ENCODE peak calls at places on chromosomes 7 and 10, in seven cellular contexts. S, R, L, Q, U, X and V are unnamed samples.

GRCh38 chr10:75243426-75243825 is 7.7 kb upstream of the COMTD1 start:
- DNase-seq in S (no peak), R (no peak), L (no peak), Q (no peak), U (no peak), X (no peak), V (no peak)

GRCh38 chr7:81684513-81685262 is 85.2 kb downstream of the HGF start:
- DNase-seq in S (no peak), R (no peak), L (peak; percentile 2), Q (no peak), U (peak; percentile 100), X (peak; percentile 100), V (peak; percentile 100)

GRCh38 chr10:75015440-75015839 is 96.0 kb upstream of the SAMD8 start:
- DNase-seq in S (no peak), R (no peak), L (no peak), Q (no peak), U (no peak), X (no peak), V (no peak)

GRCh38 chr7:31100870-31101269 is 48.8 kb downstream of the ADCYAP1R1 start:
- DNase-seq in S (peak; percentile 16), R (no peak), L (no peak), Q (no peak), U (no peak), X (no peak), V (no peak)

GRCh38 chr10:87675396-87676376 is 16.0 kb downstream of the PAPSS2 start:
- DNase-seq in S (no peak), R (no peak), L (no peak), Q (no peak), U (peak; percentile 59), X (peak; percentile 79), V (peak; percentile 85)

GRCh38 chr10:96536129-96536528 is 22.4 kb upstream of the TLL2 start:
- DNase-seq in S (no peak), R (no peak), L (no peak), Q (no peak), U (no peak), X (no peak), V (no peak)

GRCh38 chr7:159012353-159013069 is 132.2 kb downstream of the VIPR2 start:
- DNase-seq in S (no peak), R (no peak), L (no peak), Q (no peak), U (no peak), X (no peak), V (peak; percentile 27)

GRCh38 chr7:94288091-94288490 is 106.6 kb upstream of the COL1A2 start:
- DNase-seq in S (no peak), R (no peak), L (no peak), Q (no peak), U (no peak), X (no peak), V (peak; percentile 64)

GRCh38 chr7:143456992-143457793 is 13.9 kb downstream of the TAS2R60 start:
- DNase-seq in S (no peak), R (no peak), L (no peak), Q (no peak), U (no peak), X (peak; percentile 35), V (no peak)

GRCh38 chr10:93071674-93072224 is 1.9 kb upstream of the CYP26A1 start:
- DNase-seq in S (peak; percentile 83), R (peak; percentile 69), L (no peak), Q (peak; percentile 81), U (no peak), X (no peak), V (no peak)

GRCh38 chr7:128738570-128739047 is 550 bp upstream of the CALU start:
- DNase-seq in S (no peak), R (no peak), L (peak; percentile 26), Q (no peak), U (no peak), X (no peak), V (no peak)

GRCh38 chr10:60390224-60390626 is 550 bp upstream of the ANK3 start:
- DNase-seq in S (no peak), R (no peak), L (no peak), Q (no peak), U (peak; percentile 16), X (no peak), V (peak; percentile 66)

GRCh38 chr7:76069238-76069638 is 21.3 kb downstream of the MDH2 start:
- DNase-seq in S (peak; percentile 79), R (no peak), L (peak; percentile 21), Q (peak; percentile 43), U (peak; percentile 88), X (peak; percentile 91), V (peak; percentile 93)

GRCh38 chr10:3136763-3137611 is 35.6 kb downstream of the PITRM1 start:
- DNase-seq in S (no peak), R (no peak), L (no peak), Q (no peak), U (peak; percentile 26), X (peak; percentile 16), V (no peak)

GRCh38 chr10:111650088-111650487 is 533.5 kb downstream of the GPAM start:
- DNase-seq in S (peak; percentile 46), R (no peak), L (no peak), Q (peak; percentile 44), U (no peak), X (no peak), V (no peak)

GRCh38 chr7:47536705-47537611 is 45.0 kb downstream of the TNS3 start:
- DNase-seq in S (peak; percentile 50), R (peak; percentile 26), L (no peak), Q (peak; percentile 63), U (peak; percentile 37), X (peak; percentile 71), V (peak; percentile 57)

GRCh38 chr10:21526952-21527633 is 1.6 kb upstream of the SKIDA1 start:
- DNase-seq in S (peak; percentile 75), R (peak; percentile 54), L (peak; percentile 55), Q (peak; percentile 78), U (no peak), X (peak; percentile 76), V (peak; percentile 67)

DNA sequence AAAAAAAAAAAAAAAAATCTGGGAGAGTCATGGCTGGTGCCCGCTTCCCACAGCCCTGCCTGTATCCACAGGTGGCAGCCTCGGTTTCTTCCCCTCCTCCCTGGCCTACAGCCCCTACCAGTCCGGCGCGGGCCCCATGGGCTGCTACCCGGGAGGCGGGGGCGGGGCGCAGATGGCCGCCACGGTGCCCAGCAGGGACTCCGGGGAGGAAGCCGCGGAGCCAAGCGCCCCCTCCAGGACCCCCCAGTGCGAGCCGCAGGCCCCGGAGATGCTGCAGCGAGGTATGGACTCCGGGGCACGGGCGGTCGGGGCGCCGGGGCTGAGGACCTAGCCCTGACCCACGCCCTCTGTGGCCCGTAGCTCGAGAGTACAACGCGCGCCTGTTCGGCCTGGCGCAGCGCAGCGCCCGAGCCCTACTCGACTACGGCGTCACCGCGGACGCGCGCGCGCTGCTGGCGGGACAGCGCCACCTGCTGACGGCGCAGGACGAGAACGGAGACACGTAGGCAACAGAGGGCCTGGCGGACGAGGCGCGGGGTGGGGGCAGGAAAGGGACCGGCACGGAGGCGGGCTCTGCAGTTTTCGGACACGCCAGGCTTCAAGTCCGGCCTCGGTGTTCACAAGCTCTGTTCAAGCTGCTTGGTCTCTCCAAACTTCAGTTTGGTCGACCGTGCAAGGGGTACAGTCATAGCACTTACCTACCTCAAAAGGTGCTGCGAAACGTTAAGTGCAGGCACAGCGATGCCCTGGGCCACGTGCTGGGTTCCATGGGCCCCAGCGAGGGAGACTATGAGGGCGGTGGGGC is 3.9 kb downstream of the NFKB2 start:
- DNase-seq in S (peak; percentile 91), R (peak; percentile 86), L (peak; percentile 89), Q (peak; percentile 91), U (peak; percentile 59), X (peak; percentile 85), V (peak; percentile 89)
- TF ChIP-seq CTCF in S (peak; percentile 98), R (peak; percentile 99), L (peak; percentile 99), Q (peak; percentile 92), U (peak; percentile 78), X (peak; percentile 81), V (peak; percentile 71)

DNA sequence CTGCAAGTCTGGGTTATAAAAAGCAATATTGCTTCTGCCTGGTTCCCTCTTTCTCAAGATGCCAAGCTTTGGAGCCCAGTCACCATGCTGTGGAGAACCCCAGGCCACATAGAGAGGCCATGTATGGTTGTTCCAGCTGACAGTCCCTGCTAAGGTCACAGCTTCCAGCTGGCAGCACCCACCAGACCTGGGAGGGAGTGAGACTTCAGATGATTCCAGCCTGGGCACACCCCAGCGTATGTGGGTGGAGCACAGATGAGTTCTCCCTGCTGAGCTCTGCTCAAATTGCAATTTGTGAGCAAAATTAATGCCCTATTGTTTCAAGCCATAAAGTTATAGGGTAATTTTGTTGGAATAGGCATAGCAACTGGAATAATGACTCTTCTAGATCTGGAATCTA is 18.0 kb upstream of the CHCHD3 start:
- DNase-seq in S (no peak), R (no peak), L (no peak), Q (no peak), U (no peak), X (no peak), V (no peak)
- TF ChIP-seq CTCF in S (no peak), R (no peak), L (no peak), Q (no peak), U (no peak), X (no peak), V (no peak)

DNA sequence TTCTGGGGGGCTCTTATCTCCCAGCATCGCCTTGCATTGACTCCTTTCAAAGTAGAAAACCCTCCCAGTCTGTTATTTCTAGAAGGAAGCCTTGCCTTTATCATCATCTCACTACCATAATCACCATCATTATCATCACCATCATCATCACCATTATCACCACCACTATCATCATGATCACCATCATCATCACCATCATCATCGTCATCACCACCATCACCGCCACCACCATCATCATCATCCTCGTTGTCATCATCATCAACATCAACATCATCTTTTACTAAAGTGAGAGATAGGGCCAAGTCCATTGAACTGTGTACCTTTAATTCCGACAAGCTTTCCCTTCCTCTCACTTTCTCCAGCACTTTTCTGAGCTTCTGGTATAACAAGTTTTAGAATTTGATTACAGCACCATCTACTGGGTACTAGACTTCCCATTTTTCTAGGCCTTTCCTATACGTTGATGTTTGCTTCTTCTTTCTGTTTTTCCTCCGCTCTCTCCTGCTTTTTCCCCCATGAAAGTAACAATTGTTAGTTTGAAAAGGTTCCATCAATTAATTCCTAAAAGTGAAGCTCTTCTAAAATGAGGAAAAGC is 226.4 kb downstream of the BUB3 start:
- DNase-seq in S (no peak), R (no peak), L (no peak), Q (no peak), U (no peak), X (no peak), V (peak; percentile 29)
- TF ChIP-seq CTCF in S (peak; percentile 48), R (peak; percentile 48), L (peak; percentile 18), Q (no peak), U (no peak), X (no peak), V (peak; percentile 36)

GRCh38 chr10:115029452-115030375 is 63.5 kb upstream of the ATRNL1 start:
- DNase-seq in S (no peak), R (no peak), L (no peak), Q (no peak), U (no peak), X (no peak), V (no peak)
- TF ChIP-seq CTCF in S (no peak), R (no peak), L (no peak), Q (no peak), U (no peak), X (no peak), V (no peak)

GRCh38 chr7:54788664-54789063 is 29.7 kb upstream of the SEC61G start:
- DNase-seq in S (peak; percentile 72), R (no peak), L (peak; percentile 54), Q (peak; percentile 40), U (peak; percentile 81), X (peak; percentile 90), V (peak; percentile 95)
- TF ChIP-seq CTCF in S (peak; percentile 74), R (peak; percentile 68), L (peak; percentile 38), Q (peak; percentile 16), U (peak; percentile 84), X (peak; percentile 85), V (peak; percentile 85)

GRCh38 chr7:150357771-150358427 is 10.7 kb upstream of the REPIN1 start:
- DNase-seq in S (no peak), R (no peak), L (no peak), Q (no peak), U (no peak), X (no peak), V (no peak)
- TF ChIP-seq CTCF in S (peak; percentile 50), R (no peak), L (no peak), Q (no peak), U (no peak), X (no peak), V (no peak)